ENCODE peak calls at places on chromosomes 2 and 18, in seven cellular contexts. Z, R, Y, T, K, L and F are unnamed samples.

GRCh38 chr2:60819155-60819862 is 62.1 kb upstream of the REL start:
- DNase-seq in Z (no peak), R (no peak), Y (no peak), T (no peak), K (no peak), L (no peak), F (no peak)

GRCh38 chr2:240972636-240973521 is 25.5 kb upstream of the SNED1 start:
- DNase-seq in Z (peak), R (peak), Y (no peak), T (peak), K (no peak), L (peak), F (no peak)

GRCh38 chr18:63207154-63207790 is 112.3 kb downstream of the BCL2 start:
- DNase-seq in Z (no peak), R (no peak), Y (no peak), T (no peak), K (no peak), L (no peak), F (no peak)

GRCh38 chr2:237533668-237534138 is 32.7 kb upstream of the PRLH start:
- DNase-seq in Z (no peak), R (no peak), Y (no peak), T (peak), K (no peak), L (no peak), F (no peak)

GRCh38 chr2:14790041-14790640 is 157.6 kb downstream of the LRATD1 start:
- DNase-seq in Z (no peak), R (no peak), Y (no peak), T (peak), K (no peak), L (no peak), F (no peak)

GRCh38 chr18:58392336-58393000 is 236.4 kb downstream of the ALPK2 start:
- DNase-seq in Z (no peak), R (no peak), Y (peak), T (peak), K (no peak), L (no peak), F (no peak)

GRCh38 chr2:217279571-217279970 is 419.7 kb upstream of the TNP1 start:
- DNase-seq in Z (no peak), R (peak), Y (peak), T (peak), K (no peak), L (peak), F (no peak)

GRCh38 chr2:143261986-143262784 is 133.0 kb downstream of the ARHGAP15 start:
- DNase-seq in Z (no peak), R (no peak), Y (no peak), T (no peak), K (no peak), L (peak), F (no peak)

GRCh38 chr2:239892480-239893235 is 132.5 kb downstream of the NDUFA10 start:
- DNase-seq in Z (no peak), R (no peak), Y (no peak), T (no peak), K (no peak), L (no peak), F (no peak)

GRCh38 chr2:73111300-73112025 is 1.3 kb downstream of the RAB11FIP5 start:
- DNase-seq in Z (no peak), R (peak), Y (no peak), T (no peak), K (no peak), L (no peak), F (no peak)

GRCh38 chr2:29570539-29570938 is 350.8 kb downstream of the ALK start:
- DNase-seq in Z (no peak), R (no peak), Y (no peak), T (no peak), K (no peak), L (no peak), F (no peak)

GRCh38 chr18:69492861-69493260 is 92.2 kb downstream of the DOK6 start:
- DNase-seq in Z (no peak), R (no peak), Y (no peak), T (no peak), K (no peak), L (no peak), F (no peak)

GRCh38 chr2:171509945-171510731 is 12.1 kb upstream of the CYBRD1 start:
- DNase-seq in Z (no peak), R (no peak), Y (no peak), T (peak), K (no peak), L (no peak), F (no peak)

GRCh38 chr2:18445412-18446320 is 114.8 kb downstream of the RDH14 start:
- DNase-seq in Z (peak), R (no peak), Y (peak), T (peak), K (no peak), L (no peak), F (no peak)

GRCh38 chr2:121200419-121201315 is 84.3 kb downstream of the TFCP2L1 start:
- DNase-seq in Z (peak), R (no peak), Y (peak), T (no peak), K (no peak), L (no peak), F (no peak)
- TF ChIP-seq CTCF in Z (no peak), R (no peak), Y (no peak), T (no peak), K (no peak), L (no peak), F (no peak)

DNA sequence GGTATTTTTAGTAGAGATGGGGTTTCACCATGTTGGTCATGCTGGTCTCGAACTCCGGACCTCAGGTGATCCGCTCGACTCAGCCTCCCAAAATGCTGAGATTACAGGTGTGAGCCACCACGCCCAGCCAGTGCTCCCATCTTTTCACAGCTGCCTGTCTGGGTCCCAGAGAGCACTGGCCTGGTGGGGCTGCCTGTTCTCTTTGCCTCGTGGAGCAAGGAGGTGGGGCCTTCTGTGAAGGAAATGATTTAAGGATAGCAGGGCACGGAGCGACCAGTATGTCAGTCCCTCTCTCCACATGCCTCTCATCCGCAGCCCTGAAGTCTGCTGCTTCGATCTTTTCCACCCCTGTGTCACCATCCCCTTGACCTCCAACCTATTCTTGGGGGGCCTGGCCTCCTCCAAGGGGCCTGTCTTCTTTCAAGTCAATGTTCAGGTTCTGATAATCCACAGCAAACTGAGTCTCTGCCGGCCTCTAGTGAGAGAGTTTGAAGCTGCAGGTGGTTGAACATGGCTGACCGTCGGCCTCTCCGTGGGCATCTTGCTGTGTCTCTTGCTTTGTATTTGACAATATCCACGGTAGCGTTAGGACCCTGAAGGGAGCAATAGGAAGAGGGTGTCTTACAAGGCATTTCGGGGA is 28.2 kb upstream of the GIGYF2 start:
- DNase-seq in Z (no peak), R (no peak), Y (peak), T (peak), K (no peak), L (peak), F (no peak)
- TF ChIP-seq CTCF in Z (peak), R (peak), Y (peak), T (peak), K (peak), L (peak), F (peak)

GRCh38 chr2:54574860-54575247 is 118.7 kb downstream of the SPTBN1 start:
- DNase-seq in Z (no peak), R (no peak), Y (no peak), T (no peak), K (no peak), L (no peak), F (no peak)
- TF ChIP-seq CTCF in Z (no peak), R (no peak), Y (no peak), T (no peak), K (no peak), L (no peak), F (no peak)

DNA sequence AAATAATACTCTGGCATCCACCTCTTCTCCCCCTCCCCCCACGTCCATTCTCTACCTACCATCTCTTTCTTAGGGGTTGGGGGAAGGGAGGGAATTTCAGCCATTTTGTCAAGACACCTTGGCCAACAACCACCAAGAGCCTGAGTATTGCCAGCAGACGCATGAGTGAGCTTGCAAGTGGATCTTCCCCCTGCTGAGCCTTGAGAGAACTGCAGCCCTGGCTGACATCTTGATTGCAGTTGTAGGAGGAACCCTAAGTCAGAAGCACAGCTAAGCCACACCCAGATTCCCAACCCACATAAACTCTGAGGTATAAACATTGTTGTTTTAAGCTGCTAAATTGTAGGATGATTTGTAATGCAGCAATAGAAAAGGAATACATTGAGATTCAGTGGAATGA is 165.6 kb downstream of the TMEFF2 start:
- DNase-seq in Z (no peak), R (peak), Y (peak), T (no peak), K (no peak), L (peak), F (no peak)
- TF ChIP-seq CTCF in Z (peak), R (peak), Y (peak), T (peak), K (peak), L (peak), F (no peak)

GRCh38 chr2:33412920-33413319 is 63.5 kb upstream of the RASGRP3 start:
- DNase-seq in Z (no peak), R (peak), Y (peak), T (peak), K (no peak), L (peak), F (no peak)
- TF ChIP-seq CTCF in Z (no peak), R (peak), Y (peak), T (peak), K (no peak), L (peak), F (no peak)

DNA sequence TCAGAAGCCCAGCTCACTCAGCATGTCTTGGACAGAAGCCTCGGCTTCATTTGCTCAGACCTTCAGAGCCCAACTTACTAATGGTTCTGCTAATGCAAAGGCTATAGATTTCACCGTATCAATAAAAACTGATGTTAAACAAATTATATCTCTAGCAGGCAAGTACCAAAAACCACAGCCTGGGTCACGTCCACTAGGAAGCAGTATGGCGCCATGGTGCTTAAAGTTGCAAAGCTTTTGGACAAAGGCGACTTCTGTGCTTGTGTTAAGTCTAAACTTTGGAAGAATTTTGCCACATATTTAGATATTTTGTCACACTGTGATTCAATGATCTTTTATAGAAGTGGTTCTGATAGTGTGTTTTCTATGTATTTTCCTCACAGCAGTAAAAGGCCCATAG is 276.8 kb upstream of the PARD3B start:
- DNase-seq in Z (no peak), R (peak), Y (no peak), T (peak), K (no peak), L (no peak), F (no peak)
- TF ChIP-seq CTCF in Z (no peak), R (peak), Y (no peak), T (peak), K (no peak), L (peak), F (peak)

DNA sequence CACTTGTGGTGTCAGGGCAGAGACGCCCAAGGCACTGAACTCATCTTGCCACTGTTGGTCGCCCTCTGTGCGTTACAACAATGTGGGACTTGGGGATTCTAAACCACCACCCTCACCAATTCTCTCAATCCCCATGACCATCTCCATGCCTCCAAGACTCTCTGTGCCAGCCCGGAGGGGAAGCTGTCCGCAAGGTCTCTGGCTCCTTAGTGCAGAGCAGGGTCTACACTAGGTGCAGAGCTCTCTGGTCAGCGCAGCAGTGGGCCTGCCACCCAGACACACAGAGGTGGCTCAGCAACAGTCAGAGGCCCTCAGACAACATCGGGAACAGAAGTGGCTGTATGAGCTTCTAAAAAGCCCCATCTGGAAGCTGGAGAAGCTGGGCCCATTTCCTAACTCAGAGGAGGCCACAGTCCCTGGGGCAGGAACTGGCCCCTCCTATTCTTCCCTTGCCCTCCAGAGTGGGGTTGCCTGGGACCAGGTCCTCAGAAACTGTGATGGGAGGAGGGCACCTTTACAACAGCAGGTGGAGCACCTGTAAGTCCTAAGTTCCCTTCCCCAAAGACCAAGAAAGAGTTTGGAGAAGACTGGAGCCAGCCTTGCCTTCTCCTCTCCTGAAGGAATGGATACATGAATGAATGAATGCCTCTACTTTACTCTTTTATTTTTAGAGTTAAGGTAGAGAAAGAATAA is 37.7 kb downstream of the SERTAD2 start:
- DNase-seq in Z (no peak), R (no peak), Y (no peak), T (no peak), K (no peak), L (no peak), F (no peak)
- TF ChIP-seq CTCF in Z (no peak), R (no peak), Y (no peak), T (no peak), K (no peak), L (no peak), F (no peak)

GRCh38 chr2:63071664-63072063 is 21.0 kb downstream of the OTX1 start:
- DNase-seq in Z (no peak), R (no peak), Y (no peak), T (no peak), K (no peak), L (no peak), F (no peak)
- TF ChIP-seq CTCF in Z (no peak), R (no peak), Y (no peak), T (no peak), K (no peak), L (no peak), F (no peak)

GRCh38 chr2:181891966-181892794 is 650 bp downstream of the ITPRID2 start:
- DNase-seq in Z (peak), R (peak), Y (peak), T (peak), K (peak), L (peak), F (peak)
- TF ChIP-seq CTCF in Z (peak), R (no peak), Y (no peak), T (peak), K (peak), L (peak), F (peak)

GRCh38 chr2:219875036-219875435 is 247.6 kb downstream of the SLC4A3 start:
- DNase-seq in Z (no peak), R (no peak), Y (no peak), T (no peak), K (no peak), L (no peak), F (no peak)
- TF ChIP-seq CTCF in Z (no peak), R (no peak), Y (no peak), T (no peak), K (no peak), L (no peak), F (no peak)